ENCODE peak calls at places on chromosomes 13 and 19, in four cellular contexts. Q is mucosa of gallbladder, H is fibroblast of gingiva, G is A549. L is an unnamed sample.

GRCh38 chr19:20271215-20271926 is 104.4 kb downstream of the ZNF486 start:
- DNase-seq in H (no peak), Q (no peak), G (no peak), L (no peak)

GRCh38 chr19:31231181-31231580 is 118.1 kb downstream of the TSHZ3 start:
- DNase-seq in G (no peak), H (no peak), Q (no peak), L (no peak)

GRCh38 chr13:105925496-105925895 is 610.0 kb downstream of the EFNB2 start:
- DNase-seq in H (no peak), G (peak), Q (no peak), L (no peak)

GRCh38 chr13:25762795-25763377 is 288.9 kb downstream of the SHISA2 start:
- DNase-seq in H (no peak), Q (no peak), G (no peak), L (no peak)

GRCh38 chr13:71374471-71375041 is 492.4 kb downstream of the DACH1 start:
- DNase-seq in G (no peak), Q (no peak), H (no peak), L (no peak)

GRCh38 chr13:27403252-27403678 is 21.2 kb upstream of the GTF3A start:
- DNase-seq in Q (no peak), H (peak), G (no peak), L (no peak)

GRCh38 chr19:20660473-20660872 is 898 bp downstream of the ZNF626 start:
- DNase-seq in Q (no peak), G (no peak), H (no peak), L (no peak)

GRCh38 chr13:48302920-48303330 is 626 bp upstream of the RB1 start:
- DNase-seq in Q (no peak), H (peak), G (no peak), L (peak)

GRCh38 chr13:34155931-34156607 is 338.1 kb downstream of the RFC3 start:
- DNase-seq in H (no peak), G (peak), Q (no peak), L (no peak)

GRCh38 chr13:42330991-42331390 is 59.0 kb downstream of the AKAP11 start:
- DNase-seq in H (peak), Q (no peak), G (no peak), L (no peak)

GRCh38 chr19:49468746-49469447 is 5.1 kb upstream of the FLT3LG start:
- DNase-seq in G (peak), H (peak), Q (peak), L (no peak)

GRCh38 chr19:18091217-18091608 is 4.5 kb upstream of the IL12RB1 start:
- DNase-seq in H (no peak), G (no peak), Q (peak), L (peak)

GRCh38 chr19:17073869-17074627 is 1.2 kb downstream of the HAUS8 start:
- DNase-seq in H (no peak), Q (no peak), G (no peak), L (no peak)

GRCh38 chr19:47407417-47407774 is 11.9 kb downstream of the MEIS3 start:
- DNase-seq in H (no peak), Q (no peak), G (no peak), L (no peak)

GRCh38 chr13:73223372-73223781 is 164.6 kb downstream of the KLF5 start:
- DNase-seq in H (no peak), Q (no peak), G (no peak), L (no peak)

GRCh38 chr13:27012482-27013197 is 159.0 kb downstream of the USP12 start:
- DNase-seq in Q (no peak), G (no peak), H (peak), L (no peak)

GRCh38 chr19:7658219-7658686 is 10.6 kb upstream of the RETN start:
- DNase-seq in G (no peak), Q (no peak), H (no peak), L (peak)

GRCh38 chr13:57629821-57630235 is 1.7 kb upstream of the PCDH17 start:
- DNase-seq in G (peak), Q (peak), H (peak), L (peak)

GRCh38 chr19:19459707-19460251 is 54.3 kb downstream of the GATAD2A start:
- DNase-seq in Q (peak), G (no peak), H (peak), L (no peak)

GRCh38 chr13:108463365-108463764 is 166.0 kb upstream of the MYO16 start:
- DNase-seq in G (peak), Q (no peak), H (peak), L (no peak)

GRCh38 chr13:20461481-20461859 is 64.2 kb downstream of the CRYL1 start:
- DNase-seq in H (no peak), G (no peak), Q (no peak), L (no peak)

GRCh38 chr19:48364564-48365363 is 597 bp downstream of the SYNGR4 start:
- DNase-seq in Q (no peak), H (no peak), G (no peak), L (no peak)

GRCh38 chr13:34749046-34749445 is 193.0 kb upstream of the NBEA start:
- DNase-seq in H (no peak), G (no peak), Q (no peak), L (no peak)

GRCh38 chr19:3210347-3211017 is 14.0 kb upstream of the CELF5 start:
- DNase-seq in Q (peak), G (peak), H (no peak), L (no peak)

GRCh38 chr19:47280183-47280797 is 5.6 kb downstream of the INAFM1 start:
- DNase-seq in G (peak), Q (peak), H (no peak), L (no peak)

L was measured in pons.